ENCODE peak calls at places on chromosome 14, in six cellular contexts. X is amniotic stem cell, S is MCF 10A, E is NCI-H1694, N is mesendoderm, K is OCI-LY7. D is an unnamed sample.

GRCh38 chr14:37709419-37710195 is 114.2 kb downstream of the TTC6 start:
- DNase-seq in K (peak), N (peak), E (peak), X (no peak), S (peak), D (peak)

GRCh38 chr14:25887251-25887908 is 710.5 kb downstream of the NOVA1 start:
- DNase-seq in S (no peak), K (no peak), E (no peak), N (no peak), X (no peak), D (peak)

GRCh38 chr14:69013943-69014782 is 35.1 kb upstream of the ACTN1 start:
- DNase-seq in K (no peak), S (peak), X (no peak), E (no peak), N (peak), D (peak)

GRCh38 chr14:57068511-57068910 is 200.2 kb downstream of the EXOC5 start:
- DNase-seq in K (no peak), N (peak), X (no peak), E (peak), S (no peak), D (no peak)

GRCh38 chr14:94685166-94685581 is 73.0 kb downstream of the SERPINA3 start:
- DNase-seq in X (no peak), N (peak), S (no peak), E (peak), K (peak), D (no peak)

GRCh38 chr14:81147140-81147897 is 73.4 kb downstream of the GTF2A1 start:
- DNase-seq in S (no peak), N (no peak), K (peak), X (no peak), E (peak), D (no peak)

GRCh38 chr14:72332871-72333270 is 400.6 kb downstream of the RGS6 start:
- DNase-seq in E (no peak), X (no peak), N (peak), K (no peak), S (no peak), D (no peak)

GRCh38 chr14:106390947-106391346 is 864.6 kb downstream of the TMEM121 start:
- DNase-seq in E (no peak), X (no peak), S (no peak), N (no peak), K (no peak), D (no peak)

GRCh38 chr14:94386085-94387031 is 2.0 kb downstream of the SERPINA1 start:
- DNase-seq in N (no peak), X (no peak), E (peak), K (no peak), S (no peak), D (no peak)

GRCh38 chr14:24092960-24093900 is 881 bp upstream of the PCK2 start:
- DNase-seq in N (peak), E (no peak), S (no peak), K (no peak), X (no peak), D (no peak)

GRCh38 chr14:56964885-56965284 is 154.6 kb upstream of the OTX2 start:
- DNase-seq in N (no peak), E (no peak), K (no peak), S (no peak), X (no peak), D (no peak)

GRCh38 chr14:23865502-23865901 is 88.1 kb upstream of the DHRS4 start:
- DNase-seq in K (no peak), E (no peak), S (no peak), X (no peak), N (no peak), D (peak)

GRCh38 chr14:51787352-51787751 is 73.1 kb upstream of the GNG2 start:
- DNase-seq in N (no peak), S (no peak), E (no peak), K (no peak), X (no peak), D (no peak)

GRCh38 chr14:26394114-26394855 is 203.5 kb downstream of the NOVA1 start:
- DNase-seq in E (peak), K (no peak), N (peak), S (peak), X (peak), D (peak)

GRCh38 chr14:44963775-44964380 is 1.9 kb downstream of the TOGARAM1 start:
- DNase-seq in X (no peak), S (peak), K (peak), N (peak), E (peak), D (peak)

GRCh38 chr14:25351269-25351668 is 301.3 kb upstream of the STXBP6 start:
- DNase-seq in N (no peak), E (no peak), X (no peak), S (no peak), K (no peak), D (no peak)

GRCh38 chr14:46290706-46291105 is 360.9 kb downstream of the RPL10L start:
- DNase-seq in X (no peak), K (no peak), N (no peak), S (no peak), E (no peak), D (no peak)

GRCh38 chr14:53306267-53306721 is 153.2 kb upstream of the DDHD1 start:
- DNase-seq in S (peak), E (peak), N (peak), X (no peak), K (peak), D (peak)

GRCh38 chr14:103014466-103015319 is 42.7 kb downstream of the CDC42BPB start:
- DNase-seq in K (no peak), N (peak), X (no peak), E (no peak), S (peak), D (no peak)

GRCh38 chr14:92927396-92928257 is 4.7 kb downstream of the CHGA start:
- DNase-seq in X (no peak), N (no peak), E (no peak), S (no peak), K (peak), D (no peak)

GRCh38 chr14:68585690-68586089 is 207.2 kb downstream of the ZFP36L1 start:
- DNase-seq in S (no peak), K (no peak), X (no peak), N (no peak), E (no peak), D (no peak)

D was measured in PC-3.